ENCODE peak calls at places on chromosomes 3 and 15, in seven cellular contexts. P, N, D, E, L, R and C are unnamed samples.
A peak's percentile ranks its signal among the peaks of the same experiment; 100 is the strongest.

GRCh38 chr3:154428369-154429206 is 1.4 kb downstream of the GPR149 start:
- DNase-seq in N (peak; percentile 42), D (no peak), R (peak; percentile 51), P (no peak), L (peak; percentile 55), E (no peak), C (peak; percentile 56)

GRCh38 chr3:143120716-143121239 is 1.2 kb downstream of the CHST2 start:
- DNase-seq in P (no peak), R (peak; percentile 47), N (peak; percentile 50), L (peak; percentile 75), E (peak; percentile 41), D (peak; percentile 31), C (peak; percentile 58)

GRCh38 chr3:195451373-195452000 is 8.7 kb upstream of the ACAP2 start:
- DNase-seq in N (no peak), P (no peak), D (no peak), R (no peak), E (no peak), L (no peak), C (no peak)

GRCh38 chr3:27943106-27943505 is 221.0 kb upstream of the EOMES start:
- DNase-seq in R (peak; percentile 4), D (peak; percentile 8), L (peak; percentile 8), E (peak; percentile 45), P (no peak), N (no peak), C (peak; percentile 41)

GRCh38 chr3:132593241-132593949 is 3.7 kb upstream of the ACKR4 start:
- DNase-seq in D (peak; percentile 76), P (no peak), L (peak; percentile 64), E (no peak), N (no peak), R (no peak), C (no peak)

GRCh38 chr3:190701096-190701532 is 161.4 kb downstream of the GMNC start:
- DNase-seq in L (peak; percentile 45), R (peak; percentile 20), D (peak; percentile 51), P (no peak), N (no peak), E (peak; percentile 85), C (peak; percentile 18)

GRCh38 chr15:33699145-33699544 is 269.2 kb upstream of the CHRM5 start:
- DNase-seq in N (no peak), L (no peak), R (no peak), P (no peak), D (no peak), E (no peak), C (no peak)

GRCh38 chr3:184523825-184524615 is 37.6 kb upstream of the EPHB3 start:
- DNase-seq in R (no peak), E (peak; percentile 68), D (peak; percentile 64), P (peak; percentile 54), N (no peak), L (peak; percentile 82), C (no peak)

GRCh38 chr3:20769430-20769829 is 583.4 kb upstream of the SGO1 start:
- DNase-seq in R (no peak), P (no peak), N (no peak), L (no peak), E (no peak), D (no peak), C (no peak)

GRCh38 chr3:125231895-125232294 is 19.3 kb upstream of the SLC12A8 start:
- DNase-seq in E (peak; percentile 83), R (no peak), P (no peak), L (peak; percentile 65), N (no peak), D (peak; percentile 69), C (no peak)

GRCh38 chr15:75732809-75733451 is 20.3 kb upstream of the CSPG4 start:
- DNase-seq in L (peak; percentile 83), N (peak; percentile 90), E (peak; percentile 74), P (peak; percentile 80), R (peak; percentile 89), D (peak; percentile 56), C (peak; percentile 91)

GRCh38 chr3:99249627-99250026 is 348.1 kb upstream of the DCBLD2 start:
- DNase-seq in L (no peak), E (no peak), N (no peak), D (no peak), R (no peak), P (no peak), C (no peak)

GRCh38 chr3:189947948-189948723 is 172.6 kb downstream of the P3H2 start:
- DNase-seq in L (peak; percentile 50), E (peak; percentile 66), D (peak; percentile 35), R (no peak), P (no peak), N (no peak), C (no peak)

GRCh38 chr3:141094851-141095545 is 43.9 kb downstream of the SPSB4 start:
- DNase-seq in N (no peak), D (peak; percentile 52), P (peak; percentile 87), E (peak; percentile 72), L (peak; percentile 48), R (no peak), C (peak; percentile 71)

GRCh38 chr15:63372018-63372705 is 9.5 kb downstream of the CA12 start:
- DNase-seq in L (peak; percentile 99), N (no peak), E (peak; percentile 99), P (peak; percentile 76), D (peak; percentile 98), R (no peak), C (no peak)

GRCh38 chr15:89498574-89498906 is 2.2 kb upstream of the RHCG start:
- DNase-seq in N (no peak), D (no peak), R (no peak), L (no peak), E (no peak), P (no peak), C (no peak)

GRCh38 chr15:56758770-56759449 is 25.6 kb upstream of the ZNF280D start:
- DNase-seq in R (no peak), E (peak; percentile 83), D (peak; percentile 85), L (peak; percentile 73), N (no peak), P (no peak), C (no peak)

GRCh38 chr3:194382196-194382891 is 12.8 kb upstream of the LRRC15 start:
- DNase-seq in D (no peak), R (no peak), P (no peak), N (no peak), L (no peak), E (no peak), C (no peak)

GRCh38 chr15:37824717-37825382 is 109.6 kb upstream of the TMCO5A start:
- DNase-seq in R (no peak), N (no peak), E (peak; percentile 96), P (no peak), L (peak; percentile 95), D (peak; percentile 90), C (no peak)

GRCh38 chr3:135944831-135945230 is 20.7 kb upstream of the PPP2R3A start:
- DNase-seq in R (no peak), D (peak; percentile 57), N (no peak), L (no peak), E (peak; percentile 90), P (no peak), C (no peak)

GRCh38 chr3:158737987-158738615 is 5.8 kb upstream of the RARRES1 start:
- DNase-seq in L (peak; percentile 82), E (no peak), D (no peak), R (no peak), N (no peak), P (no peak), C (no peak)

GRCh38 chr15:95923797-95924196 is 406.7 kb upstream of the NR2F2 start:
- DNase-seq in L (no peak), D (no peak), E (no peak), P (no peak), N (no peak), R (no peak), C (no peak)

GRCh38 chr3:42300013-42300412 is 34.0 kb upstream of the CCK start:
- DNase-seq in N (no peak), P (no peak), L (peak; percentile 66), D (peak; percentile 27), R (peak; percentile 80), E (peak; percentile 53), C (no peak)

GRCh38 chr3:15287565-15288330 is 44.6 kb downstream of the SH3BP5 start:
- DNase-seq in L (peak; percentile 95), E (peak; percentile 95), N (no peak), P (peak; percentile 96), R (no peak), D (peak; percentile 89), C (no peak)

GRCh38 chr15:64895285-64896065 is 16.2 kb upstream of the ANKDD1A start:
- DNase-seq in E (peak; percentile 51), N (no peak), R (no peak), L (peak; percentile 69), D (peak; percentile 51), P (no peak), C (no peak)

GRCh38 chr3:79369306-79369705 is 398.5 kb downstream of the ROBO1 start:
- DNase-seq in E (peak; percentile 50), R (no peak), D (peak; percentile 6), N (no peak), L (peak; percentile 49), P (no peak), C (no peak)
- TF ChIP-seq CTCF in E (peak; percentile 43), R (peak; percentile 26), D (peak; percentile 45), N (peak; percentile 52), L (peak; percentile 45), P (no peak), C (peak; percentile 6)

GRCh38 chr3:173098959-173099358 is 42.1 kb downstream of the SPATA16 start:
- DNase-seq in R (no peak), P (no peak), E (no peak), N (no peak), L (no peak), D (no peak), C (no peak)
- TF ChIP-seq CTCF in R (no peak), P (no peak), E (no peak), N (no peak), L (no peak), D (no peak), C (no peak)

GRCh38 chr3:37704129-37704528 is 157.6 kb upstream of the CTDSPL start:
- DNase-seq in R (no peak), P (no peak), L (no peak), D (no peak), E (no peak), N (no peak), C (no peak)

GRCh38 chr3:37702478-37703154 is 159.1 kb upstream of the CTDSPL start:
- DNase-seq in L (no peak), P (no peak), R (no peak), N (no peak), D (no peak), E (no peak), C (no peak)

GRCh38 chr3:37703633-37704032 is 158.0 kb upstream of the CTDSPL start:
- DNase-seq in L (peak; percentile 28), R (no peak), E (peak; percentile 40), P (no peak), D (peak; percentile 9), N (no peak), C (no peak)

GRCh38 chr3:37701729-37702128 is 160.0 kb upstream of the CTDSPL start:
- DNase-seq in D (no peak), P (no peak), R (no peak), E (no peak), N (peak; percentile 58), L (no peak), C (no peak)

GRCh38 chr3:37700849-37701248 is 160.8 kb upstream of the CTDSPL start:
- DNase-seq in P (no peak), D (no peak), L (peak; percentile 35), E (peak; percentile 37), N (peak; percentile 52), R (no peak), C (no peak)
- TF ChIP-seq CTCF in P (no peak), D (peak; percentile 27), L (no peak), E (peak; percentile 32), N (no peak), R (no peak), C (no peak)

GRCh38 chr15:40807028-40807887 is at the start of the genes DNAJC17 and ZFYVE19:
- DNase-seq in N (peak; percentile 92), D (peak; percentile 97), L (peak; percentile 99), P (peak; percentile 97), E (peak; percentile 99), R (peak; percentile 95), C (peak; percentile 98)
- TF ChIP-seq CTCF in N (no peak), D (peak; percentile 4), L (no peak), P (no peak), E (no peak), R (no peak), C (no peak)

GRCh38 chr3:100754563-100755334 is 45.5 kb downstream of the TFG start:
- DNase-seq in N (peak; percentile 2), D (peak; percentile 17), P (no peak), E (peak; percentile 18), R (no peak), L (peak; percentile 17), C (no peak)
- TF ChIP-seq CTCF in N (peak; percentile 35), D (peak; percentile 27), P (no peak), E (no peak), R (no peak), L (no peak), C (no peak)